ENCODE peak calls at places on chromosomes 16 and 17, in ten cellular contexts. Y is SK-N-SH; E is cardiac fibroblast; G is NB4; P is esophagus squamous epithelium; H is lower lobe of right lung; T is retinal pigment epithelial cell; Q is heart left ventricle; F is CD8-positive, alpha-beta T cell; Z is left ventricle myocardium inferior. X is an unnamed sample.

GRCh38 chr17:46770439-46770817 is 48.1 kb downstream of the WNT3 start:
- DNase-seq in Y (peak), E (no peak), G (no peak), P (no peak), H (no peak), T (no peak), Q (no peak), F (no peak), Z (no peak), X (no peak)

GRCh38 chr17:74059471-74059870 is 144.0 kb upstream of the RPL38 start:
- DNase-seq in Y (no peak), E (no peak), G (no peak), P (no peak), H (no peak), T (no peak), Q (no peak), F (no peak), Z (no peak), X (no peak)

GRCh38 chr17:67374329-67375053 is 2.6 kb upstream of the PITPNC1 start:
- DNase-seq in Y (peak), E (peak), G (peak), P (no peak), H (peak), T (no peak), Q (peak), F (peak), Z (peak), X (peak)

GRCh38 chr17:38741853-38742421 is 6.2 kb downstream of the PCGF2 start:
- DNase-seq in Y (peak), E (no peak), G (no peak), P (no peak), H (peak), T (no peak), Q (peak), F (no peak), Z (peak), X (peak)

GRCh38 chr17:50565559-50566350 is 5.2 kb downstream of the CACNA1G start:
- DNase-seq in Y (peak), E (peak), G (no peak), P (no peak), H (no peak), T (no peak), Q (no peak), F (no peak), Z (no peak), X (no peak)

GRCh38 chr16:57994778-57995177 is 5.7 kb downstream of the ZNF319 start:
- DNase-seq in Y (peak), E (peak), G (peak), P (no peak), H (peak), T (no peak), Q (peak), F (no peak), Z (peak), X (peak)

GRCh38 chr17:36611345-36612072 is 10.1 kb downstream of the MRM1 start:
- DNase-seq in Y (no peak), E (peak), G (no peak), P (no peak), H (no peak), T (peak), Q (no peak), F (no peak), Z (no peak), X (peak)

GRCh38 chr16:8852534-8852933 is 16.3 kb downstream of the CARHSP1 start:
- DNase-seq in Y (no peak), E (peak), G (no peak), P (no peak), H (peak), T (no peak), Q (no peak), F (no peak), Z (no peak), X (no peak)

GRCh38 chr17:79950711-79951110 is 85.0 kb downstream of the TBC1D16 start:
- DNase-seq in Y (no peak), E (no peak), G (no peak), P (no peak), H (peak), T (no peak), Q (no peak), F (no peak), Z (no peak), X (no peak)

GRCh38 chr16:30774367-30775130 is 12.4 kb downstream of the RNF40 start:
- DNase-seq in Y (no peak), E (no peak), G (no peak), P (no peak), H (no peak), T (no peak), Q (peak), F (no peak), Z (no peak), X (no peak)

GRCh38 chr16:48537909-48538745 is 71.9 kb downstream of the N4BP1 start:
- DNase-seq in Y (no peak), E (no peak), G (no peak), P (no peak), H (peak), T (peak), Q (peak), F (no peak), Z (peak), X (peak)

GRCh38 chr17:9050801-9051401 is 29.6 kb downstream of the NTN1 start:
- DNase-seq in Y (no peak), E (no peak), G (no peak), P (no peak), H (no peak), T (peak), Q (no peak), F (no peak), Z (no peak), X (no peak)

GRCh38 chr17:51487947-51488346 is 227.6 kb downstream of the UTP18 start:
- DNase-seq in Y (peak), E (peak), G (peak), P (no peak), H (no peak), T (no peak), Q (no peak), F (no peak), Z (no peak), X (no peak)

GRCh38 chr16:87675111-87675510 is 72.8 kb downstream of the JPH3 start:
- DNase-seq in Y (no peak), E (no peak), G (no peak), P (no peak), H (no peak), T (no peak), Q (no peak), F (no peak), Z (no peak), X (no peak)

GRCh38 chr16:87671221-87671620 is 68.9 kb downstream of the JPH3 start:
- DNase-seq in Y (no peak), E (no peak), G (no peak), P (no peak), H (no peak), T (no peak), Q (no peak), F (no peak), Z (no peak), X (no peak)

GRCh38 chr16:87677830-87678229 is 75.5 kb downstream of the JPH3 start:
- DNase-seq in Y (no peak), E (no peak), G (no peak), P (no peak), H (no peak), T (no peak), Q (no peak), F (no peak), Z (no peak), X (no peak)

GRCh38 chr16:87671715-87672270 is 69.5 kb downstream of the JPH3 start:
- DNase-seq in Y (no peak), E (no peak), G (no peak), P (no peak), H (no peak), T (no peak), Q (no peak), F (no peak), Z (no peak), X (no peak)

DNA sequence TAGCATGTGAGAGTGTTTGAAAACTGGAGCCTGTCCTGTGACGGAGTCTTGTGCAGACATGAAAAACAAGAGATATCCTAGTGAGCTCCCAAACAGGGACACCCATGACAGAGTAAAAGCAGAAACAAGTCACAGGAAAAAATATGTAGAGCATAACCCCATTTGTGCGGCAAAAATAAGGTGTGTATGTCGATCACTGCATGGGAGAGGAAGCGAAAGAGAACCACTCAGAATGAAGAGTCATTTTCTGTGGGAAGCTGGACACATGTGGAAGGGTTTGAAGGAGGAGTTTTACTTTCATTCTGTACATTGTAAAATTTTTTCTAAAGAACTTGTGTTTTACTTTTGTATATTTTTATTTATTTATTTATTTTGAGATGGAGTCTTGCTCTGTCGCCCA is 72.1 kb downstream of the JPH3 start:
- DNase-seq in Y (no peak), E (no peak), G (no peak), P (no peak), H (no peak), T (no peak), Q (no peak), F (no peak), Z (no peak), X (no peak)
- TF ChIP-seq CTCF in Y (no peak), E (no peak), G (no peak), P (no peak), H (no peak), T (no peak), Q (no peak), F (no peak), Z (no peak), X (no peak)

DNA sequence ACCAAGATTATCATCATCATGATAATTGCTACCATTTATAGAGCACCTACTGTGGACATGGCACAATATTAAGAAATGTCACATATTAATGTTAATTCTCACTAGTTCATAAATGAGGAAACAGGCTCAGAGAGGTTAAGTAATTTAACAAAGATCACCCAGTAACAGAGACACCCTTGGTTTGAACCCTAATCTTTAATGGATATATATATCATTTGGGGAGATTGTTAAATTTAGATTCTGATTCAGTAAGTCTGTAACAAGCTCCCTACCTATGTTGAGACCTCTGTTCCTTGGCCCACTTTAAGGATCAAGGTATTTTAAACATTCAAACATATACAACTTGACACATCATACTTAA is 804 bp upstream of the TMEM100 start:
- DNase-seq in Y (no peak), E (no peak), G (no peak), P (no peak), H (no peak), T (no peak), Q (no peak), F (no peak), Z (no peak), X (no peak)
- H3K4me3 ChIP-seq in Y (no peak), E (no peak), G (no peak), P (peak), H (peak), T (no peak), Q (peak), F (no peak), Z (peak), X (no peak)

GRCh38 chr17:6428207-6428965 is 6.5 kb downstream of the AIPL1 start:
- DNase-seq in Y (no peak), E (no peak), G (no peak), P (no peak), H (no peak), T (no peak), Q (no peak), F (no peak), Z (no peak), X (no peak)

GRCh38 chr17:6425407-6425806 is 9.5 kb downstream of the AIPL1 start:
- DNase-seq in Y (no peak), E (no peak), G (peak), P (no peak), H (no peak), T (no peak), Q (no peak), F (no peak), Z (no peak), X (no peak)

GRCh38 chr17:6426356-6427101 is 8.4 kb downstream of the AIPL1 start:
- DNase-seq in Y (no peak), E (no peak), G (no peak), P (no peak), H (no peak), T (no peak), Q (no peak), F (no peak), Z (no peak), X (no peak)

GRCh38 chr17:6429266-6429665 is 5.7 kb downstream of the AIPL1 start:
- DNase-seq in Y (no peak), E (no peak), G (no peak), P (no peak), H (no peak), T (no peak), Q (no peak), F (no peak), Z (no peak), X (no peak)

GRCh38 chr17:6427284-6427781 is 7.6 kb downstream of the AIPL1 start:
- DNase-seq in Y (no peak), E (peak), G (peak), P (no peak), H (no peak), T (no peak), Q (no peak), F (peak), Z (no peak), X (peak)
- TF ChIP-seq CTCF in Y (peak), E (no peak), G (no peak), P (no peak), H (no peak), T (no peak), Q (no peak), F (no peak), Z (no peak), X (peak)

GRCh38 chr17:58763263-58763662 is 7.6 kb downstream of the PPM1E start:
- DNase-seq in Y (no peak), E (no peak), G (no peak), P (no peak), H (no peak), T (no peak), Q (no peak), F (no peak), Z (no peak), X (no peak)
- H3K4me3 ChIP-seq in Y (no peak), E (no peak), G (no peak), P (no peak), H (no peak), T (no peak), Q (no peak), F (no peak), Z (no peak), X (no peak)

DNA sequence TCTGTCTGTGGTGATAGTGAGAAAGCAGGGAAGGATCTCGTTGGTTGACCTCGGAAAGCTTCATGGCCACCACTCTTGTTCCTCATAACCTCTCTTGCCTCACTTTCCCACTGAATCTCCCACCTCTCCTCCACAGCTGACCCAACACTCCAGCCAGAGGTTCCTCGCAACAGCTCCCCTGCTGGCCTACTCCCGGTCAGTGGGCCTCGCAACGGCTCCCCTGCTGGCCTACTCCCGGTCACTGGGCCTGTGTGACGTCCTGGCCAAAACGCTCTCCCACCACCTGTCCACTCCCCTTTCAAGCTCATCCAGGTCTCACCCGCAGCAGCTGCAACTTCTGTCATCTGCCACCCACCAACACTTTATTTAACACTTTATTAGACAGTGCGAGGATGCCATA is 149.1 kb downstream of the VPS53 start:
- DNase-seq in Y (peak), E (no peak), G (no peak), P (no peak), H (no peak), T (no peak), Q (no peak), F (no peak), Z (no peak), X (no peak)
- TF ChIP-seq CTCF in Y (peak), E (peak), G (peak), P (no peak), H (no peak), T (peak), Q (no peak), F (no peak), Z (no peak), X (no peak)

GRCh38 chr17:77444653-77445029 is 303.9 kb downstream of the SEC14L1 start:
- DNase-seq in Y (no peak), E (peak), G (peak), P (no peak), H (no peak), T (no peak), Q (peak), F (no peak), Z (peak), X (peak)
- H3K4me3 ChIP-seq in Y (no peak), E (no peak), G (no peak), P (no peak), H (no peak), T (no peak), Q (no peak), F (peak), Z (no peak), X (no peak)

GRCh38 chr16:27154573-27155521 is 48.5 kb upstream of the KDM8 start:
- DNase-seq in Y (peak), E (peak), G (peak), P (no peak), H (peak), T (no peak), Q (peak), F (peak), Z (peak), X (peak)
- TF ChIP-seq CTCF in Y (peak), E (peak), G (peak), P (peak), H (peak), T (peak), Q (peak), F (peak), Z (peak), X (peak)

DNA sequence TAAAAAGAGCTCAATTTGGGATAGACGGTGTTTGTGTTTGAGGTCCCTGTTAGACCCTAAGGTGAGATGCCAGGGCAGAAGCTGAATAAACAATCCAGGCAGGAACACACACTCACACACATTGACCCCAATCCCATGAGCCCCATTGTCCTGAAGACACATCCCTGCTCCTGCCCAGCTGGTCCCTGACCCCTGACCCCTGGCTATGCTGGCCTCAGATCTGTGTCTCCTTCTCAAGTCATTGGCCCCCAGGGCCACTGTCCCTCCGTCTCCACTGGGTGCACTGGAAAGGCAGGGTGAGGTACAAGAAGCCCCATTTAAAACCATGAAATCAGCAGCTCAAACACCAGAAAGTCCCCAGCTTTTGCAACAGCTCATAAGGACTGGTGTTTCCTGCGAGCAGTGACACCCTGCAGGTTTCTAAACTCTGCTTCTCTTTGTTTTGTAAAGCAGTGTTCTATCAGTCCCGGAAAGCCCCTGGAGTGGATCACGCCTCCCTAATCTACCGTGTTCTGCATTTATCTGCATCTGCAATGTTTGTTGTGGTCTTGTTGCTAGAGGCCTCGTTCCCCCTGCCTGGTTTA is 18.0 kb upstream of the ASGR2 start:
- DNase-seq in Y (no peak), E (peak), G (peak), P (no peak), H (no peak), T (no peak), Q (no peak), F (peak), Z (no peak), X (no peak)
- H3K4me3 ChIP-seq in Y (no peak), E (no peak), G (no peak), P (no peak), H (peak), T (no peak), Q (no peak), F (no peak), Z (peak), X (no peak)

X was measured in AG10803.